ENCODE peak calls at places on chromosomes 7 and 10, in five cellular contexts. One of them, this sample, is unnamed. For H3K9me3, the result is how much of the 10 kb centered on the place peaks cover.

GRCh38 chr7:78562191-78562590 is 763.6 kb downstream of the PHTF2 start:
- DNase-seq in naive thymus-derived CD4-positive, alpha-beta T cell: no peak
- DNase-seq in CD4-positive, alpha-beta memory T cell: no peak
- DNase-seq in mammary epithelial cell: no peak
- DNase-seq in heart right ventricle: no peak
- DNase-seq in this sample: no peak

GRCh38 chr7:50069613-50070012 is 23.4 kb downstream of the ZPBP start:
- DNase-seq in naive thymus-derived CD4-positive, alpha-beta T cell: peak
- DNase-seq in CD4-positive, alpha-beta memory T cell: peak
- DNase-seq in mammary epithelial cell: peak
- DNase-seq in heart right ventricle: no peak
- DNase-seq in this sample: peak

GRCh38 chr10:50552771-50553535 is 70.8 kb downstream of the SGMS1 start:
- DNase-seq in naive thymus-derived CD4-positive, alpha-beta T cell: peak
- DNase-seq in CD4-positive, alpha-beta memory T cell: peak
- DNase-seq in mammary epithelial cell: no peak
- DNase-seq in heart right ventricle: no peak
- DNase-seq in this sample: no peak

GRCh38 chr10:97543025-97543546 is 29.5 kb upstream of the ANKRD2 start:
- DNase-seq in naive thymus-derived CD4-positive, alpha-beta T cell: no peak
- DNase-seq in CD4-positive, alpha-beta memory T cell: no peak
- DNase-seq in mammary epithelial cell: peak
- DNase-seq in heart right ventricle: peak
- DNase-seq in this sample: no peak

GRCh38 chr10:89662596-89662995 is 17.6 kb upstream of the PANK1 start:
- DNase-seq in naive thymus-derived CD4-positive, alpha-beta T cell: no peak
- DNase-seq in CD4-positive, alpha-beta memory T cell: no peak
- DNase-seq in mammary epithelial cell: no peak
- DNase-seq in heart right ventricle: no peak
- DNase-seq in this sample: no peak

GRCh38 chr10:17227367-17228080 is 517 bp upstream of the VIM start:
- DNase-seq in naive thymus-derived CD4-positive, alpha-beta T cell: peak
- DNase-seq in CD4-positive, alpha-beta memory T cell: peak
- DNase-seq in mammary epithelial cell: no peak
- DNase-seq in heart right ventricle: no peak
- DNase-seq in this sample: no peak

GRCh38 chr7:81882086-81882485 is 112.2 kb upstream of the HGF start:
- DNase-seq in naive thymus-derived CD4-positive, alpha-beta T cell: no peak
- DNase-seq in CD4-positive, alpha-beta memory T cell: no peak
- DNase-seq in mammary epithelial cell: no peak
- DNase-seq in heart right ventricle: no peak
- DNase-seq in this sample: no peak

GRCh38 chr7:130266961-130267321 is 278 bp downstream of the CPA2 start:
- DNase-seq in naive thymus-derived CD4-positive, alpha-beta T cell: no peak
- DNase-seq in CD4-positive, alpha-beta memory T cell: no peak
- DNase-seq in mammary epithelial cell: no peak
- DNase-seq in heart right ventricle: no peak
- DNase-seq in this sample: no peak

GRCh38 chr10:110739811-110740271 is 95.7 kb downstream of the RBM20 start:
- DNase-seq in naive thymus-derived CD4-positive, alpha-beta T cell: no peak
- DNase-seq in CD4-positive, alpha-beta memory T cell: no peak
- DNase-seq in mammary epithelial cell: peak
- DNase-seq in heart right ventricle: no peak
- DNase-seq in this sample: no peak

GRCh38 chr7:99557940-99558305 is 519 bp upstream of the ZNF655 start:
- DNase-seq in naive thymus-derived CD4-positive, alpha-beta T cell: no peak
- DNase-seq in CD4-positive, alpha-beta memory T cell: no peak
- DNase-seq in mammary epithelial cell: no peak
- DNase-seq in heart right ventricle: no peak
- DNase-seq in this sample: no peak

GRCh38 chr10:74008212-74008731 is 10.4 kb downstream of the VCL start:
- DNase-seq in naive thymus-derived CD4-positive, alpha-beta T cell: no peak
- DNase-seq in CD4-positive, alpha-beta memory T cell: no peak
- DNase-seq in mammary epithelial cell: peak
- DNase-seq in heart right ventricle: no peak
- DNase-seq in this sample: no peak
- H3K4me3 ChIP-seq in naive thymus-derived CD4-positive, alpha-beta T cell: no peak
- H3K4me3 ChIP-seq in CD4-positive, alpha-beta memory T cell: no peak
- H3K4me3 ChIP-seq in mammary epithelial cell: no peak
- H3K4me3 ChIP-seq in heart right ventricle: no peak
- H3K4me3 ChIP-seq in this sample: no peak

DNA sequence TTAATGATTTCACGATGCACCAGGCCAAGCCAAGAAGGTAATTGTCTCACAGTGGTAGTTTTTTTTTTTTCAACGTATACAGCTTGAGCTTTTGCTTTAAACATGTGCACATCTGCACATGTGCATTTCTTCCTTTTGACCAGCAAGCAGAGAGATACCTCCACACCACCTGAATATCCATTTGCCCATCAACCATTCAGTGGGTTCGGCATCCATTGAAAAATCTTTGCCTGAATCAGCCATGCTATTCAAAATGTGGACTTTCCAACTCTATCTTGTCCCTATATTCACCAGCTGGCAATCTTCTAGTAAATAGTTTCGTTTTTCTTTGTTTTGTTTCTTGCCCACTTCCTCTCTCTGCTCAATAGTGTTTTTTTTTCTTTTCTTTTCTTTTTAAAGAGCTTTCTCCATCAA is 7.7 kb upstream of the TRA2A start:
- DNase-seq in naive thymus-derived CD4-positive, alpha-beta T cell: peak
- DNase-seq in CD4-positive, alpha-beta memory T cell: no peak
- DNase-seq in mammary epithelial cell: no peak
- DNase-seq in heart right ventricle: no peak
- DNase-seq in this sample: no peak
- H3K27ac ChIP-seq in naive thymus-derived CD4-positive, alpha-beta T cell: peak
- H3K27ac ChIP-seq in CD4-positive, alpha-beta memory T cell: peak
- H3K27ac ChIP-seq in mammary epithelial cell: no peak
- H3K27ac ChIP-seq in heart right ventricle: no peak
- H3K27ac ChIP-seq in this sample: no peak

GRCh38 chr10:128529225-128529624 is 403.0 kb upstream of the MKI67 start:
- DNase-seq in naive thymus-derived CD4-positive, alpha-beta T cell: no peak
- DNase-seq in CD4-positive, alpha-beta memory T cell: no peak
- DNase-seq in mammary epithelial cell: no peak
- DNase-seq in heart right ventricle: no peak
- DNase-seq in this sample: no peak
- H3K9me3 ChIP-seq in naive thymus-derived CD4-positive, alpha-beta T cell: under half
- H3K9me3 ChIP-seq in CD4-positive, alpha-beta memory T cell: under half
- H3K9me3 ChIP-seq in mammary epithelial cell: under half
- H3K9me3 ChIP-seq in heart right ventricle: under half
- H3K9me3 ChIP-seq in this sample: under half

DNA sequence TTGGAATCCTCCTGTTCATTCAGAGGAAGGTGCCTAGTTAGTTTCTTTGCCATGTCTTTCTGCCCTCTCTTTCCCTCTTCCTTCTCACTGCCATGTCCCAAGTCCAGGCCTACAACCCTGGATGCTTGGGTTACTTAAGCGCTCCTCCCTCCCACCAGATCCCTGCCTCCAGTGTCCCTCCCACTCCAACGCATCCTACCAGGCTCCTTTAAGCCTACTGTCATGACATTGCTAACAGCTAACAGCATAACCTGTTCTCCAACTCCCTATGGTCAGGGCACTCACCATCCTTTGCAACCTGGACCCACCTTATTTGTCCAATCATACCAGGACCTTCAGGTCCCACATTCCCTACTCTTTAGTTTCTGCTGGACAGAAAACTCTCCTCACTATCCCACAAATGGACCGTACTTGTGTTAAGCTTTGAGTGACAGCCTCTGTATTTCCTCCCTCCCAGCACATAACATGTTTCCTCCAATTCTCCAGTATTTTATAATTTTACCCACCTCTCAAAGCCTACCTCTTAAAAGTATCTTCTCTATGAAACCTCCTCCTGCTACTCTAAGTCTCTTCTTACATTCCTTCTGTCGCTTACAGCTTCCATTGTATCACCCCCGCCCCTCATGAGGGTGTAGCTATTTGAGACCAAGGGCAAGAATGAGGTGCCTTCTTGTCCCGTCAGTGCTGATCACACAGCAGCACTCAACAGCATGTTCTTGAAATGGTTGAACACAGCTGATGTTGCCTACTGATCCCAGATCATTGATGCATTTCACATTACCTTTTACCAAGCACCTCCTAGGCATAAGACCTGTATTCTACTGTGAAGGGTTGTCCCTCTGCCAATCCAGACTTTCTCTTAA is 1.7 kb downstream of the BLNK start:
- DNase-seq in naive thymus-derived CD4-positive, alpha-beta T cell: no peak
- DNase-seq in CD4-positive, alpha-beta memory T cell: no peak
- DNase-seq in mammary epithelial cell: no peak
- DNase-seq in heart right ventricle: no peak
- DNase-seq in this sample: no peak
- H3K4me3 ChIP-seq in naive thymus-derived CD4-positive, alpha-beta T cell: no peak
- H3K4me3 ChIP-seq in CD4-positive, alpha-beta memory T cell: no peak
- H3K4me3 ChIP-seq in mammary epithelial cell: no peak
- H3K4me3 ChIP-seq in heart right ventricle: no peak
- H3K4me3 ChIP-seq in this sample: no peak

DNA sequence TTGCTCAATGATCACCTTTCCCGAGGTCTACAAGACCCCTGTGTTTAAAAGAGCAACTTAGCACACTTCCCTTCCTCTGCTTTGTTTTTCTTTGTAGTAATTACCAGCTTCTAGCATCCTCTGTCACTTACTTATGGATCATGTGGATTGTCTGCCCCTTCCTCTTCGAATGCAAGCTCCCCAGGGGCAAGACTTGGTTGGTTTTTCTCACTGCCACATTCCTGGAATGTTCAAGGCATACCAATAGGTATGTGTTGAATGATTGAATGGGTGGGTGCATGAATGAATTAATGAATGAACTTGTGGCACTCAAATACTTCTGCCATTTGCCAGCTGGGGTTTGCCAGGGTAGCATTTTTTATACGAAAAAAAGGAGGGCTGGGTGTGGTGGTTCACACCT is 294.0 kb downstream of the PRPF18 start:
- DNase-seq in naive thymus-derived CD4-positive, alpha-beta T cell: no peak
- DNase-seq in CD4-positive, alpha-beta memory T cell: no peak
- DNase-seq in mammary epithelial cell: no peak
- DNase-seq in heart right ventricle: no peak
- DNase-seq in this sample: no peak
- H3K27ac ChIP-seq in naive thymus-derived CD4-positive, alpha-beta T cell: no peak
- H3K27ac ChIP-seq in CD4-positive, alpha-beta memory T cell: no peak
- H3K27ac ChIP-seq in mammary epithelial cell: no peak
- H3K27ac ChIP-seq in heart right ventricle: peak
- H3K27ac ChIP-seq in this sample: no peak

DNA sequence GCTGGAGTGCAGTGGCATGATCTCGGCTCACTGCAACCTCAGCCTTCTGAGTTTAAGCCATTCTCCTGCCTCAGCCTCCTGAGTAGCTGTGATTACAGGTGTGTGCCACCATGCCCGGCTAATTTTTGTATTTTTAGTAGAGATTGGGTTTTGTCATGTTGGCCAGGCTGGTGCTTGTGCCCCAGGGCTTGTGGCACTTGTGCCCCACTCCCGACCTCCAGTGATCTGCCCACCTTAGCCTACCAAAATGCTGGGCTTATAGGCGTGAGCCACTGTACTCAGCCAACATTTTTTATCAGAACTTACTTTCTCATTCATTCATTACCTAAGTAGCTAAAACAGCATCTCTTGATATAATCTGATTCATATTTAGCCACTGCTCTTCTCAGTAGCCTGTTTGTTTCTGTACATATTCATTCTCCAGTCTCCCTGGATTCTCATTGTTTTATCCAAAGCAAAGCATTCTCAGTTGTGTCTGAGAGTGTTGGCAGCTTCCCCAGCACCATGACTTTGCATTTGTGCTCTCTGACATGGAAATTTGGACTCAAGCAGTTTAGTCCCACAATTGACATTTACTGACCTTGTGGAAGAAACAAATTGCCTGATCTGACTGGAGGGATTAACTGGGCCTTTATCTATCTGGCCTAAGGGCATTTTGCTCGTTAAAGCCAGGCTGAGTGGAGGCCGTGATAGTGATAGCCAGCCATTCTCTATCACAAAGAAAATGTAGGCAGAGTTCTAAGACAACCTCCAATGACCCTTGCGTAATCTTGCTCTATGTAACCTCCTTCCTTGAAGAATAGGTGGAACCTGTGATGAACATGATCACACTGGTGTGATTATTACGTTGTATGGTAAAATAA is 44.9 kb downstream of the AKR1B15 start:
- DNase-seq in naive thymus-derived CD4-positive, alpha-beta T cell: no peak
- DNase-seq in CD4-positive, alpha-beta memory T cell: no peak
- DNase-seq in mammary epithelial cell: peak
- DNase-seq in heart right ventricle: peak
- DNase-seq in this sample: no peak
- H3K9me3 ChIP-seq in naive thymus-derived CD4-positive, alpha-beta T cell: under half
- H3K9me3 ChIP-seq in CD4-positive, alpha-beta memory T cell: under half
- H3K9me3 ChIP-seq in mammary epithelial cell: under half
- H3K9me3 ChIP-seq in heart right ventricle: under half
- H3K9me3 ChIP-seq in this sample: under half

This sample was measured in iPS DF 6.9.